ENCODE peak calls at places on chromosomes 5 and 9, in six cellular contexts. One of them, this sample, is unnamed.

GRCh38 chr9:131627326-131627845 is 82.1 kb downstream of the PRRT1B start:
- DNase-seq in H9: no peak
- DNase-seq in neuronal stem cell: no peak
- DNase-seq in IMR-90: peak
- DNase-seq in mesenchymal stem cell: no peak
- DNase-seq in trophoblast cell: no peak
- DNase-seq in this sample: no peak

GRCh38 chr9:87673446-87674109 is 52.3 kb upstream of the CTSL start:
- DNase-seq in H9: peak
- DNase-seq in neuronal stem cell: no peak
- DNase-seq in IMR-90: no peak
- DNase-seq in mesenchymal stem cell: no peak
- DNase-seq in trophoblast cell: no peak
- DNase-seq in this sample: no peak

GRCh38 chr5:81817086-81817485 is 66.2 kb upstream of the SSBP2 start:
- DNase-seq in H9: no peak
- DNase-seq in neuronal stem cell: no peak
- DNase-seq in IMR-90: no peak
- DNase-seq in mesenchymal stem cell: no peak
- DNase-seq in trophoblast cell: no peak
- DNase-seq in this sample: no peak

GRCh38 chr9:134597957-134598883 is 43.4 kb upstream of the COL5A1 start:
- DNase-seq in H9: peak
- DNase-seq in neuronal stem cell: no peak
- DNase-seq in IMR-90: no peak
- DNase-seq in mesenchymal stem cell: peak
- DNase-seq in trophoblast cell: no peak
- DNase-seq in this sample: no peak

GRCh38 chr9:89974582-89974981 is 369.8 kb downstream of the GADD45G start:
- DNase-seq in H9: no peak
- DNase-seq in neuronal stem cell: no peak
- DNase-seq in IMR-90: no peak
- DNase-seq in mesenchymal stem cell: no peak
- DNase-seq in trophoblast cell: no peak
- DNase-seq in this sample: no peak

GRCh38 chr5:371811-372555 is 50.5 kb downstream of the AHRR start:
- DNase-seq in H9: peak
- DNase-seq in neuronal stem cell: no peak
- DNase-seq in IMR-90: no peak
- DNase-seq in mesenchymal stem cell: no peak
- DNase-seq in trophoblast cell: no peak
- DNase-seq in this sample: peak

GRCh38 chr9:97502222-97502983 is 937 bp downstream of the TMOD1 start:
- DNase-seq in H9: peak
- DNase-seq in neuronal stem cell: peak
- DNase-seq in IMR-90: no peak
- DNase-seq in mesenchymal stem cell: no peak
- DNase-seq in trophoblast cell: no peak
- DNase-seq in this sample: peak

GRCh38 chr5:171520300-171521170 is 101.1 kb downstream of the FGF18 start:
- DNase-seq in H9: peak
- DNase-seq in neuronal stem cell: peak
- DNase-seq in IMR-90: peak
- DNase-seq in mesenchymal stem cell: peak
- DNase-seq in trophoblast cell: peak
- DNase-seq in this sample: peak

GRCh38 chr9:109014267-109015025 is 1.1 kb upstream of the CTNNAL1 start:
- DNase-seq in H9: no peak
- DNase-seq in neuronal stem cell: no peak
- DNase-seq in IMR-90: peak
- DNase-seq in mesenchymal stem cell: peak
- DNase-seq in trophoblast cell: peak
- DNase-seq in this sample: no peak

GRCh38 chr5:178515776-178516561 is 74.2 kb downstream of the COL23A1 start:
- DNase-seq in H9: no peak
- DNase-seq in neuronal stem cell: no peak
- DNase-seq in IMR-90: no peak
- DNase-seq in mesenchymal stem cell: no peak
- DNase-seq in trophoblast cell: no peak
- DNase-seq in this sample: no peak

GRCh38 chr5:77679791-77680190 is 41.3 kb upstream of the OTP start:
- DNase-seq in H9: no peak
- DNase-seq in neuronal stem cell: no peak
- DNase-seq in IMR-90: peak
- DNase-seq in mesenchymal stem cell: peak
- DNase-seq in trophoblast cell: peak
- DNase-seq in this sample: no peak

DNA sequence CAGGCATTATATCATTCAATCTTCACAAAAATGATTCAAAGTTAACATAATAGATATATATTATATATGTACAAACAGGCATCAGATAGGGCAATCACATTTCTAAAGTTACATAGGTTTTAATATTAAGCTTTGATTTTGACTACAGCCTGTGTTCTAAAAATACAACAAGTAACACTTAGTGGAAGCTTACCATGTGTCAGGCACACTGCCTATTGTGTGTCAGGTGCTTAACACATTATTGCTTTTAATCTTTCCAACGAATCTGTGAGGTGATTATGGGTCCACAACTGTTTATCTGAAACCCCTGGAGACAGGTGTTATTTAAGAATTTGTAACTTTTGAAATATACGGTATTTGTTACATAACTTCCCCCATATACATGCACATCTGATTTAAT is 25.2 kb downstream of the FBN2 start:
- DNase-seq in H9: no peak
- DNase-seq in neuronal stem cell: no peak
- DNase-seq in IMR-90: no peak
- DNase-seq in mesenchymal stem cell: no peak
- DNase-seq in trophoblast cell: no peak
- DNase-seq in this sample: no peak
- H3K14ac ChIP-seq in H9: no peak
- H3K14ac ChIP-seq in neuronal stem cell: no peak
- H3K14ac ChIP-seq in IMR-90: no peak
- H3K14ac ChIP-seq in mesenchymal stem cell: no peak
- H3K14ac ChIP-seq in trophoblast cell: no peak
- H3K14ac ChIP-seq in this sample: no peak

DNA sequence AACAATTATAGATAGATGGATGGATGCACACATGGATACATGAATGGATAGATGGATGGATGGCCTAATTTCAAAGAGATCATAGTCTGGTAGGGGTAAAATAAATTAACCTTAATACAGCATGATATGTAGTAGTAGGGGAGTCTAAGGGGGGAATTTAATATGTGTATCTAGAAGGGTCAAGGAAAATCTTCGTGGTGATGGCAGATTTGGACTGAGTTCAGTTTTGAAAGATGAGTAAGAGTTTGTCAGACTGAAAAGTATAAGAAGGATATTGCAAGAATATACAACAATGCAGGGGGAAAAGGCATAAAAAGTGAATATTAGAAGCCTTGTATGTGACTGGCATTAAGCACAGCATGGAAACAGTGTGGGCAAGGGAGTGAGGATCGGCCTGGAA is 98.7 kb downstream of the ZNF462 start:
- DNase-seq in H9: no peak
- DNase-seq in neuronal stem cell: no peak
- DNase-seq in IMR-90: peak
- DNase-seq in mesenchymal stem cell: no peak
- DNase-seq in trophoblast cell: no peak
- DNase-seq in this sample: no peak
- H3K14ac ChIP-seq in H9: no peak
- H3K14ac ChIP-seq in neuronal stem cell: no peak
- H3K14ac ChIP-seq in IMR-90: no peak
- H3K14ac ChIP-seq in mesenchymal stem cell: no peak
- H3K14ac ChIP-seq in trophoblast cell: no peak
- H3K14ac ChIP-seq in this sample: no peak

GRCh38 chr5:180113660-180114303 is 42.2 kb upstream of the RNF130 start:
- DNase-seq in H9: no peak
- DNase-seq in neuronal stem cell: no peak
- DNase-seq in IMR-90: no peak
- DNase-seq in mesenchymal stem cell: no peak
- DNase-seq in trophoblast cell: no peak
- DNase-seq in this sample: no peak

GRCh38 chr5:180116441-180117377 is 45.1 kb upstream of the RNF130 start:
- DNase-seq in H9: peak
- DNase-seq in neuronal stem cell: no peak
- DNase-seq in IMR-90: no peak
- DNase-seq in mesenchymal stem cell: no peak
- DNase-seq in trophoblast cell: no peak
- DNase-seq in this sample: no peak

GRCh38 chr5:180114304-180115003 is 42.9 kb upstream of the RNF130 start:
- DNase-seq in H9: no peak
- DNase-seq in neuronal stem cell: no peak
- DNase-seq in IMR-90: no peak
- DNase-seq in mesenchymal stem cell: no peak
- DNase-seq in trophoblast cell: no peak
- DNase-seq in this sample: no peak

GRCh38 chr5:180116077-180116375 is 44.5 kb upstream of the RNF130 start:
- DNase-seq in H9: peak
- DNase-seq in neuronal stem cell: no peak
- DNase-seq in IMR-90: no peak
- DNase-seq in mesenchymal stem cell: no peak
- DNase-seq in trophoblast cell: no peak
- DNase-seq in this sample: no peak

DNA sequence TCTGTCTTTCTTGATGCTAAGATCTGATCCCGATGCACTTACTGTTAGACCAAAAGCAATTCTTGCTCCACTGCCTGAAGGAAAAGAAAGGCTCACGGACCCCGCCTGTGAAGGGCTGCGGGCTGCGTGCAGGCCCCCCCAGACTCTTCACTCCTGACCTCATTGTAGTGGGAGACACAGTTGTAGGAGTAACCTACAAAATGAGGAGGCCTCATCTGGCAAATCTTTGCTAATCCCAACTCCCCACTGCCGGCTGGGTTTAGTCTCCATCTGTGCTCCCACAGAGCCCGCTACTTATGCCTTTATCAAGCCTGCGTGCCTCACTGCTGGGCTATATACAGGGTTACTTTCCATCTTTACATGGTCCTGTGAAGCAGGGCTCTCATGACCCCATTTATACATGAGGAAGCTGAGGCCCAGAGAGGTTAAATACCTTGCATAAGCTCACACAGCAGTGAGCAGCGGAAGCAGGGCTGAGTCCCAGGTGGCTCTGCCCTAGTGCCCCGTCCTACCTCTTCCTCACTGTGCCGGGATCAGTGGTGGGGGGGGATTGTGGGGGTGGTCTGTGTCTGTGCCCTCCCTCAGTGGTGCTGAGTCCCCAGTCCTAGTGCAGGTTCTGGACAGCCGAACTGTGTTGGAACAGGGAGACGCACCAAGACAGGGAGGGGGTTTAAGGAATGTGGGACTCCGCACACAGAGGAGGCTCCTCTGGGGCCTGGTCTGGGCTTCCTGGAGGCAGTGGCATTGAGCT is 43.9 kb upstream of the RNF130 start:
- DNase-seq in H9: no peak
- DNase-seq in neuronal stem cell: no peak
- DNase-seq in IMR-90: no peak
- DNase-seq in mesenchymal stem cell: no peak
- DNase-seq in trophoblast cell: no peak
- DNase-seq in this sample: no peak
- H3K14ac ChIP-seq in H9: no peak
- H3K14ac ChIP-seq in neuronal stem cell: peak
- H3K14ac ChIP-seq in IMR-90: no peak
- H3K14ac ChIP-seq in mesenchymal stem cell: no peak
- H3K14ac ChIP-seq in trophoblast cell: no peak
- H3K14ac ChIP-seq in this sample: no peak

GRCh38 chr5:157121709-157122108 is 12.9 kb upstream of the HAVCR2 start:
- DNase-seq in H9: no peak
- DNase-seq in neuronal stem cell: no peak
- DNase-seq in IMR-90: no peak
- DNase-seq in mesenchymal stem cell: no peak
- DNase-seq in trophoblast cell: no peak
- DNase-seq in this sample: no peak

GRCh38 chr5:157115502-157115901 is 6.7 kb upstream of the HAVCR2 start:
- DNase-seq in H9: no peak
- DNase-seq in neuronal stem cell: no peak
- DNase-seq in IMR-90: no peak
- DNase-seq in mesenchymal stem cell: no peak
- DNase-seq in trophoblast cell: no peak
- DNase-seq in this sample: no peak

GRCh38 chr5:157116483-157116954 is 7.7 kb upstream of the HAVCR2 start:
- DNase-seq in H9: no peak
- DNase-seq in neuronal stem cell: no peak
- DNase-seq in IMR-90: no peak
- DNase-seq in mesenchymal stem cell: no peak
- DNase-seq in trophoblast cell: no peak
- DNase-seq in this sample: no peak

GRCh38 chr5:157115012-157115411 is 6.2 kb upstream of the HAVCR2 start:
- DNase-seq in H9: no peak
- DNase-seq in neuronal stem cell: no peak
- DNase-seq in IMR-90: no peak
- DNase-seq in mesenchymal stem cell: no peak
- DNase-seq in trophoblast cell: no peak
- DNase-seq in this sample: no peak

GRCh38 chr5:157120102-157120501 is 11.3 kb upstream of the HAVCR2 start:
- DNase-seq in H9: no peak
- DNase-seq in neuronal stem cell: no peak
- DNase-seq in IMR-90: no peak
- DNase-seq in mesenchymal stem cell: no peak
- DNase-seq in trophoblast cell: no peak
- DNase-seq in this sample: no peak
- H3K14ac ChIP-seq in H9: no peak
- H3K14ac ChIP-seq in neuronal stem cell: no peak
- H3K14ac ChIP-seq in IMR-90: no peak
- H3K14ac ChIP-seq in mesenchymal stem cell: no peak
- H3K14ac ChIP-seq in trophoblast cell: no peak
- H3K14ac ChIP-seq in this sample: no peak